ENCODE peak calls at places on chromosome 15, in four cellular contexts. D, K, A and E are unnamed samples.

GRCh38 chr15:48696627-48697312 is 51.3 kb upstream of the FBN1 start:
- DNase-seq in D (no peak), K (no peak), A (no peak), E (no peak)

GRCh38 chr15:91208366-91208765 is 108.3 kb downstream of the SV2B start:
- DNase-seq in D (no peak), K (no peak), A (no peak), E (no peak)

GRCh38 chr15:90711842-90712241 is 5.3 kb upstream of the BLM start:
- DNase-seq in D (no peak), K (no peak), A (no peak), E (no peak)

GRCh38 chr15:99732711-99733267 is 448 bp downstream of the LYSMD4 start:
- DNase-seq in D (no peak), K (peak), A (peak), E (no peak)

GRCh38 chr15:97968380-97968779 is 7.9 kb downstream of the ARRDC4 start:
- DNase-seq in D (no peak), K (no peak), A (no peak), E (no peak)

GRCh38 chr15:78808550-78808949 is 2.7 kb downstream of the ADAMTS7 start:
- DNase-seq in D (no peak), K (no peak), A (no peak), E (no peak)

GRCh38 chr15:100334905-100335304 is 6.9 kb downstream of the ADAMTS17 start:
- DNase-seq in D (no peak), K (no peak), A (no peak), E (no peak)

GRCh38 chr15:68475449-68475848 is 43.5 kb upstream of the ITGA11 start:
- DNase-seq in D (no peak), K (no peak), A (no peak), E (no peak)

GRCh38 chr15:87591521-87591920 is 665.0 kb downstream of the NTRK3 start:
- DNase-seq in D (no peak), K (no peak), A (no peak), E (no peak)

GRCh38 chr15:31486906-31487695 is 160.5 kb downstream of the KLF13 start:
- DNase-seq in D (no peak), K (no peak), A (peak), E (no peak)

GRCh38 chr15:76310470-76311070 is 699 bp downstream of the ETFA start:
- DNase-seq in D (no peak), K (peak), A (no peak), E (no peak)

GRCh38 chr15:74320358-74321247 is 46.8 kb downstream of the CYP11A1 start:
- DNase-seq in D (peak), K (peak), A (peak), E (peak)

GRCh38 chr15:87219650-87220615 is 1036.6 kb downstream of the NTRK3 start:
- DNase-seq in D (no peak), K (no peak), A (no peak), E (no peak)

GRCh38 chr15:52010633-52011595 is 8.1 kb upstream of the MAPK6 start:
- DNase-seq in D (no peak), K (no peak), A (no peak), E (no peak)

GRCh38 chr15:58704155-58704825 is 45.2 kb downstream of the ADAM10 start:
- DNase-seq in D (no peak), K (no peak), A (no peak), E (no peak)

GRCh38 chr15:76987896-76988860 is 6.7 kb upstream of the PSTPIP1 start:
- DNase-seq in D (no peak), K (peak), A (peak), E (no peak)

GRCh38 chr15:101014921-101015841 is 96.0 kb downstream of the LRRK1 start:
- DNase-seq in D (peak), K (peak), A (peak), E (peak)

GRCh38 chr15:60381148-60381788 is 16.5 kb downstream of the ANXA2 start:
- DNase-seq in D (no peak), K (no peak), A (no peak), E (no peak)

GRCh38 chr15:70535071-70535954 is 228.0 kb downstream of the UACA start:
- DNase-seq in D (no peak), K (peak), A (no peak), E (no peak)

GRCh38 chr15:27993996-27994775 is 104.9 kb downstream of the OCA2 start:
- DNase-seq in D (no peak), K (no peak), A (no peak), E (no peak)

GRCh38 chr15:41396111-41396510 is 6.2 kb downstream of the NDUFAF1 start:
- DNase-seq in D (no peak), K (no peak), A (no peak), E (no peak)

GRCh38 chr15:57305009-57305408 is 71.3 kb upstream of the CGNL1 start:
- DNase-seq in D (no peak), K (no peak), A (no peak), E (no peak)

GRCh38 chr15:84840741-84841429 is 23.7 kb downstream of the ALPK3 start:
- DNase-seq in D (no peak), K (peak), A (peak), E (no peak)

GRCh38 chr15:68559342-68560310 is 19.2 kb upstream of the CORO2B start:
- DNase-seq in D (peak), K (peak), A (peak), E (peak)

GRCh38 chr15:29259233-29259632 is 10.4 kb downstream of the NSMCE3 start:
- DNase-seq in D (no peak), K (no peak), A (no peak), E (no peak)

GRCh38 chr15:71610991-71611720 is 199.2 kb upstream of the NR2E3 start:
- DNase-seq in D (no peak), K (no peak), A (no peak), E (no peak)

GRCh38 chr15:89129123-89129815 is 41.0 kb downstream of the ABHD2 start:
- DNase-seq in D (no peak), K (no peak), A (peak), E (no peak)

GRCh38 chr15:43410572-43411214 is 39.8 kb downstream of the TUBGCP4 start:
- DNase-seq in D (no peak), K (no peak), A (no peak), E (no peak)

GRCh38 chr15:38401716-38402115 is 52.2 kb upstream of the FAM98B start:
- DNase-seq in D (no peak), K (no peak), A (no peak), E (no peak)

GRCh38 chr15:39213385-39213840 is 367.5 kb upstream of the THBS1 start:
- DNase-seq in D (no peak), K (peak), A (peak), E (no peak)

GRCh38 chr15:76954744-76955143 is 23.2 kb downstream of the RCN2 start:
- DNase-seq in D (no peak), K (no peak), A (no peak), E (no peak)

GRCh38 chr15:31331389-31331788 is 4.8 kb downstream of the KLF13 start:
- DNase-seq in D (no peak), K (no peak), A (peak), E (no peak)

GRCh38 chr15:67163180-67163579 is 91.3 kb downstream of the AAGAB start:
- DNase-seq in D (no peak), K (no peak), A (peak), E (no peak)

GRCh38 chr15:47184003-47184404 is 533.3 kb upstream of the SEMA6D start:
- DNase-seq in D (no peak), K (peak), A (peak), E (peak)

GRCh38 chr15:68204776-68205557 is at the start of gene CALML4:
- DNase-seq in D (no peak), K (peak), A (peak), E (no peak)